ENCODE peak calls at places on chromosome 13, in six cellular contexts. W is HepG2, Q is GM12891, N is H1, C is GM12878, P is K562. A is an unnamed sample.

GRCh38 chr13:44578064-44578394 is 1.9 kb upstream of the TSC22D1 start:
- DNase-seq in P (no peak), C (no peak), N (no peak), Q (no peak), W (no peak), A (no peak)

GRCh38 chr13:85163063-85163462 is 636.2 kb downstream of the SLITRK6 start:
- DNase-seq in Q (no peak), W (no peak), N (no peak), C (no peak), P (no peak), A (no peak)

GRCh38 chr13:114043421-114044053 is 69.7 kb upstream of the C13orf46 start:
- DNase-seq in N (no peak), W (peak), Q (peak), P (no peak), C (no peak), A (no peak)

GRCh38 chr13:42971670-42972355 is 20.2 kb downstream of the EPSTI1 start:
- DNase-seq in Q (no peak), W (no peak), N (no peak), P (no peak), C (no peak), A (no peak)

GRCh38 chr13:21637296-21637695 is 33.3 kb upstream of the MICU2 start:
- DNase-seq in Q (no peak), C (no peak), P (peak), W (peak), N (no peak), A (no peak)

GRCh38 chr13:32736648-32737047 is 150.4 kb downstream of the PDS5B start:
- DNase-seq in Q (no peak), N (no peak), C (no peak), P (no peak), W (no peak), A (no peak)

GRCh38 chr13:100883453-100883852 is 208.9 kb upstream of the TMTC4 start:
- DNase-seq in C (no peak), Q (no peak), W (peak), N (no peak), P (no peak), A (no peak)

GRCh38 chr13:40485611-40486517 is 180.6 kb downstream of the FOXO1 start:
- DNase-seq in N (no peak), Q (peak), W (no peak), C (no peak), P (no peak), A (peak)

GRCh38 chr13:50706505-50706904 is 137.0 kb downstream of the DLEU7 start:
- DNase-seq in N (no peak), C (no peak), P (no peak), Q (no peak), W (no peak), A (no peak)

GRCh38 chr13:71118779-71119364 is 748.1 kb downstream of the DACH1 start:
- DNase-seq in N (no peak), Q (no peak), C (no peak), P (no peak), W (no peak), A (no peak)

GRCh38 chr13:75797719-75798118 is 161.6 kb downstream of the LMO7 start:
- DNase-seq in C (no peak), P (no peak), W (no peak), Q (no peak), N (no peak), A (no peak)
- TF ChIP-seq TAF1 in C (no peak), P (no peak), W (no peak), Q (no peak), N (no peak), A (no peak)

GRCh38 chr13:79936368-79937136 is 404.4 kb downstream of the SPRY2 start:
- DNase-seq in W (peak), P (no peak), Q (no peak), C (no peak), N (no peak), A (no peak)
- TF ChIP-seq POLR2A in W (no peak), P (no peak), Q (no peak), C (no peak), N (no peak), A (no peak)

GRCh38 chr13:75636339-75637095 is 387 bp downstream of the LMO7 start:
- DNase-seq in C (no peak), P (peak), W (peak), Q (peak), N (peak), A (peak)
- TF ChIP-seq TAF1 in C (peak), P (no peak), W (peak), Q (no peak), N (peak), A (peak)

GRCh38 chr13:49370390-49370789 is 73.5 kb downstream of the CAB39L start:
- DNase-seq in W (no peak), N (no peak), C (no peak), Q (no peak), P (no peak), A (no peak)

GRCh38 chr13:49371943-49372636 is 71.8 kb downstream of the CAB39L start:
- DNase-seq in P (no peak), Q (no peak), N (no peak), C (no peak), W (peak), A (no peak)

GRCh38 chr13:49373699-49374098 is 70.2 kb downstream of the CAB39L start:
- DNase-seq in Q (no peak), N (no peak), W (peak), C (no peak), P (no peak), A (no peak)

GRCh38 chr13:49374585-49375290 is 69.1 kb downstream of the CAB39L start:
- DNase-seq in C (no peak), Q (no peak), P (peak), N (no peak), W (no peak), A (no peak)

DNA sequence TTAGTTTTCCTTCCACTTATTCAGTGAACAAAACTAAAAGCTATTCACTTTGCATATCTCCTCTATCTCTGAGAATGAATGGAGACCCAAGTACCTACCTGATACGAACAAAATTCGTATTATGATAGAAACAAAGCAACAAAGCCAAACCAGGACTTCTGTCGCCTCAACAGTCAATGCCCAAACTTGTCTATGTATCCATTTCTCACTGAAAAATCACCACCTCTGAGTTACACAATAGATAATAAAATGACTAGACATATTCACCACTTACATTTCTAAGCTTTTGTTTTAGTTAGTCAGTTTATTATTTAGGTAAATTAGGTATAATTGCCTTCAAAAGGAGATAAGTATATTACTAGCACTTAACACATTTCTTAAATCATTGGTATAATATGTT is 67.7 kb downstream of the CAB39L start:
- DNase-seq in C (no peak), Q (no peak), P (no peak), N (no peak), W (no peak), A (no peak)
- TF ChIP-seq POLR2A in C (no peak), Q (no peak), P (no peak), N (no peak), W (no peak), A (no peak)

DNA sequence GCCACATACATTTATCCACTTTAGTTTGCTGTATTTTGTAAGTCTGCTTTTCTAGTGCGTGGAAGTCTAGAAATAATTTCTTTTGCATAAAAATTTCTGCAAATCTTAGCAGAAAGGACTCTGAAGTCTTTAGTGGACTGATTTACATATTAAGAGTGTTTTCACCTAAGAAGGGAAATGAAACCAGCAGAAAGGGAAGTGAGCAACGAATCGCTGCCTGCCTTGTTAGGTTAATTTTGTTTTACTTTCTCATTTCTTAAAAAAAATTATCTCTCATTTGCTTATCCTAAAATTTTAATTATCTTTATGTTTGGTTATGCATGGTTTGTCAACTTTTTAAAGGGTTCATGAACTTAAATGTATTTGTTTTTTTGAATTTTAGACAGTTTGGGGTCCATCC is 767 bp upstream of the GPR18 start:
- DNase-seq in P (no peak), N (no peak), W (no peak), Q (no peak), C (no peak), A (no peak)
- TF ChIP-seq TAF1 in P (no peak), N (no peak), W (no peak), Q (no peak), C (no peak), A (no peak)

GRCh38 chr13:102847272-102848234 is 1.7 kb downstream of the ERCC5 start:
- DNase-seq in Q (no peak), N (no peak), C (no peak), P (no peak), W (no peak), A (no peak)

GRCh38 chr13:102846261-102847015 is 606 bp downstream of the ERCC5 start:
- DNase-seq in C (no peak), W (peak), P (no peak), Q (no peak), N (no peak), A (no peak)

GRCh38 chr13:102845289-102845629 is 573 bp upstream of the ERCC5 start:
- DNase-seq in N (no peak), C (no peak), Q (no peak), P (no peak), W (no peak), A (no peak)

GRCh38 chr13:102848956-102849355 is 3.1 kb downstream of the ERCC5 start:
- DNase-seq in Q (no peak), N (no peak), P (no peak), C (no peak), W (no peak), A (no peak)

GRCh38 chr13:102845630-102846260 is at the start of gene ERCC5:
- DNase-seq in W (peak), N (peak), Q (peak), C (peak), P (peak), A (peak)
- TF ChIP-seq POLR2A in W (peak), N (peak), Q (peak), C (peak), P (peak), A (peak)

GRCh38 chr13:46831588-46832194 is 34.7 kb upstream of the ESD start:
- DNase-seq in W (peak), C (no peak), P (peak), Q (no peak), N (peak), A (no peak)
- TF ChIP-seq TAF1 in W (no peak), C (no peak), P (no peak), Q (no peak), N (no peak), A (no peak)

DNA sequence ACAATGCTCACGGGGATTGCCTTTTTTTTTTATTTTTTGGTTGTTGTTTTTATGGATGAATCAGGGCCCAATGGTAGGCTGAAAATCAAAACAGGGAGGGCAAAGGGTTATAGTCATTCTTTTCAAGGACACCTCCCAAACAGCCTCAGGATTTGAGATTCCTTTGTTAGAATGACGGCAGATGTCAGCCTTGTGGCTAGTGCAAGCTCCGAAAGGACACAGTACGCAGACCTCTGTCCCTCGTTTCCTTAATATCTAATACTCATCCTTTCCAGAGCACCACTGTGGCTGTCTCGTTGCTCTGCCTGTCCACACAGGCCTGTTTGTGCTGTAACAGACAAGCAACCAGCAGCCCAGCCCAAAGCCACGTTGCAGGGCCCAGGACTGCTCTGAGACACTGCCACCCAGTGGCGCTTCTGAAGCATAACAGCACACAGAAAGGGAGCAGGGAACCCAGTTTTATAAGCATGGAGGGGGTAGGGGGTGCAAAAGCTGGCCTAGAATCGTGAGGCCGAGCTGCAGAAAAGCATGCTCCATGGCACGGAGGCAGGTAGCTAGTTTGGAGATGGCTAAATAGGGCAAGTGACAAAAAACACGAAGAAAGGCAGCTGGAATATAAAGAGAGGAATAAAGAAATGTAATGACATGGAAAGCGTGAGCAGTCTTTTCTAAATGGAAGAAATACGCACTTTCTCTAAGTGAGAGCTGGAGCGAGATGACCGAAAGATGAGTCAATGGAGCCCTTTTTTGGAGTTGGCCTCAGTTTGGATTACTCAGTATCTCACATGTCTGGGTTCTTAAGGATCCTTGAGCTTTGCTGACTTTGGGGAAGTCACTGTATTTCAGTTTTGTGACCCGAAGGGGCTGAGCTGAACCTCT is 40.7 kb upstream of the MEDAG start:
- DNase-seq in N (peak), W (peak), C (no peak), P (peak), Q (peak), A (peak)
- TF ChIP-seq POLR2A in N (peak), W (peak), C (no peak), P (no peak), Q (no peak), A (no peak)